ENCODE peak calls at places on chromosomes 1 and 21, in six cellular contexts. C, U, V, I, H and T are unnamed samples.

GRCh38 chr21:43806017-43806710 is 16.8 kb downstream of the RRP1 start:
- DNase-seq in C (no peak), U (no peak), V (no peak), I (no peak), H (no peak), T (no peak)

GRCh38 chr1:24134376-24134775 is 8.6 kb downstream of the IL22RA1 start:
- DNase-seq in C (no peak), U (no peak), V (peak; percentile 3), I (no peak), H (no peak), T (no peak)

GRCh38 chr1:111706921-111707320 is 32.3 kb downstream of the INKA2 start:
- DNase-seq in C (no peak), U (peak; percentile 44), V (no peak), I (no peak), H (no peak), T (no peak)

GRCh38 chr21:26840912-26841311 is 4.3 kb downstream of the ADAMTS1 start:
- DNase-seq in C (peak; percentile 89), U (peak; percentile 76), V (no peak), I (peak; percentile 69), H (peak; percentile 93), T (no peak)

GRCh38 chr1:102174259-102174863 is 177.6 kb upstream of the OLFM3 start:
- DNase-seq in C (no peak), U (no peak), V (no peak), I (no peak), H (peak; percentile 13), T (peak; percentile 5)

GRCh38 chr1:71087060-71087459 is 6.2 kb upstream of the ZRANB2 start:
- DNase-seq in C (no peak), U (no peak), V (no peak), I (no peak), H (no peak), T (no peak)

GRCh38 chr1:48526045-48526714 is 54.2 kb upstream of the SPATA6 start:
- DNase-seq in C (no peak), U (peak; percentile 7), V (no peak), I (no peak), H (no peak), T (no peak)

GRCh38 chr1:10007161-10007560 is 10.1 kb downstream of the RBP7 start:
- DNase-seq in C (no peak), U (no peak), V (no peak), I (no peak), H (no peak), T (no peak)

GRCh38 chr1:113320272-113320671 is 70.0 kb upstream of the MAGI3 start:
- DNase-seq in C (no peak), U (no peak), V (no peak), I (no peak), H (no peak), T (peak; percentile 14)

GRCh38 chr1:205505076-205505729 is 734 bp downstream of the CDK18 start:
- DNase-seq in C (no peak), U (no peak), V (no peak), I (no peak), H (no peak), T (peak; percentile 65)

GRCh38 chr1:78570539-78570938 is 49.7 kb upstream of the IFI44L start:
- DNase-seq in C (no peak), U (no peak), V (no peak), I (no peak), H (no peak), T (no peak)

GRCh38 chr1:152440635-152441471 is 26.8 kb upstream of the CRNN start:
- DNase-seq in C (peak; percentile 68), U (peak; percentile 55), V (peak; percentile 67), I (peak; percentile 38), H (peak; percentile 68), T (peak; percentile 87)

GRCh38 chr21:37139902-37140301 is 66.8 kb downstream of the TTC3 start:
- DNase-seq in C (no peak), U (peak; percentile 89), V (no peak), I (no peak), H (no peak), T (no peak)

GRCh38 chr1:110936567-110936966 is 27.2 kb downstream of the LRIF1 start:
- DNase-seq in C (no peak), U (no peak), V (no peak), I (no peak), H (no peak), T (no peak)

GRCh38 chr1:210335001-210335400 is 6.3 kb downstream of the HHAT start:
- DNase-seq in C (no peak), U (no peak), V (no peak), I (no peak), H (no peak), T (no peak)

GRCh38 chr1:25744636-25745425 is 55.2 kb upstream of the SELENON start:
- DNase-seq in C (no peak), U (no peak), V (peak; percentile 22), I (no peak), H (no peak), T (no peak)
- H3K27ac ChIP-seq in C (peak overlapping the region; percentile 94), U (no peak overlapping the region), V (no peak overlapping the region), I (peak overlapping the region; percentile 91), H (no peak overlapping the region), T (no peak overlapping the region)

DNA sequence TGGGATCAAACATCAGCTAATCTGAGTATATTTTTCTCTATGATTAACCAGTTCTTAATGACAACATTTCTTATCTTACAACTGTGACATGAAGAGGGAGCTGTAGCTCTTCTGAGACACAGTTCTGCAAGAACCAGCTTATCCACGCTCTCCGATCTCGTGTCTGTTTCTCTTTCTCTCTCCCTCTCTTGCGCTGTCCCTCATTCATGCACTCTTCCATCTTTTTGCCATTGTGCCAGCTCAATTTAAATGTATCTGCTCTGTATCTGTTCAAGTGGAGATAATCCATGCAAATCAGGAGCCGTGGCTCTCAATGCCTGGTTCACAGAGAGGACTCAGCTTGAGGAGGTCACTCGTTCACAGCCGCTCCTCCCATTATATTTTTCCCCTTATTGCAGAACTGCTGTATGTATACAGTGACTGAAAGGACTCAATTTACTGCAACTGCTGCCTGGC is 494.7 kb upstream of the ADGRL2 start:
- DNase-seq in C (peak; percentile 30), U (peak; percentile 59), V (no peak), I (no peak), H (peak; percentile 36), T (no peak)
- TF ChIP-seq CTCF in C (peak; percentile 60), U (peak; percentile 56), V (peak; percentile 49), I (peak; percentile 52), H (peak; percentile 55), T (no peak)

GRCh38 chr1:206722751-206723499 is 38.2 kb downstream of the MAPKAPK2 start:
- DNase-seq in C (peak; percentile 40), U (peak; percentile 78), V (no peak), I (no peak), H (no peak), T (no peak)
- H3K27ac ChIP-seq in C (peak overlapping the region; percentile 92), U (peak overlapping the region; percentile 55), V (peak overlapping the region; percentile 91), I (peak overlapping the region; percentile 69), H (no peak overlapping the region), T (peak overlapping the region; percentile 92)

GRCh38 chr1:90564164-90564563 is 152.9 kb downstream of the BARHL2 start:
- DNase-seq in C (no peak), U (no peak), V (no peak), I (no peak), H (no peak), T (no peak)

GRCh38 chr1:90561926-90562325 is 155.2 kb downstream of the BARHL2 start:
- DNase-seq in C (no peak), U (no peak), V (no peak), I (no peak), H (no peak), T (no peak)

GRCh38 chr1:90562892-90563291 is 154.2 kb downstream of the BARHL2 start:
- DNase-seq in C (no peak), U (no peak), V (no peak), I (no peak), H (no peak), T (no peak)

GRCh38 chr1:90558754-90559378 is 158.2 kb downstream of the BARHL2 start:
- DNase-seq in C (no peak), U (no peak), V (no peak), I (no peak), H (no peak), T (no peak)

GRCh38 chr1:90561384-90561783 is 155.7 kb downstream of the BARHL2 start:
- DNase-seq in C (no peak), U (no peak), V (no peak), I (no peak), H (no peak), T (no peak)
- TF ChIP-seq CTCF in C (no peak), U (no peak), V (no peak), I (no peak), H (no peak), T (no peak)

GRCh38 chr1:8185400-8185799 is 132.5 kb upstream of the SLC45A1 start:
- DNase-seq in C (no peak), U (no peak), V (peak; percentile 12), I (no peak), H (no peak), T (no peak)

GRCh38 chr1:8179132-8179793 is 138.7 kb upstream of the SLC45A1 start:
- DNase-seq in C (no peak), U (no peak), V (no peak), I (no peak), H (no peak), T (no peak)

GRCh38 chr1:8182034-8182761 is 135.7 kb upstream of the SLC45A1 start:
- DNase-seq in C (no peak), U (peak; percentile 93), V (no peak), I (no peak), H (peak; percentile 98), T (peak; percentile 85)

GRCh38 chr1:8189931-8190483 is 127.9 kb upstream of the SLC45A1 start:
- DNase-seq in C (no peak), U (peak; percentile 95), V (peak; percentile 72), I (no peak), H (peak; percentile 59), T (no peak)

DNA sequence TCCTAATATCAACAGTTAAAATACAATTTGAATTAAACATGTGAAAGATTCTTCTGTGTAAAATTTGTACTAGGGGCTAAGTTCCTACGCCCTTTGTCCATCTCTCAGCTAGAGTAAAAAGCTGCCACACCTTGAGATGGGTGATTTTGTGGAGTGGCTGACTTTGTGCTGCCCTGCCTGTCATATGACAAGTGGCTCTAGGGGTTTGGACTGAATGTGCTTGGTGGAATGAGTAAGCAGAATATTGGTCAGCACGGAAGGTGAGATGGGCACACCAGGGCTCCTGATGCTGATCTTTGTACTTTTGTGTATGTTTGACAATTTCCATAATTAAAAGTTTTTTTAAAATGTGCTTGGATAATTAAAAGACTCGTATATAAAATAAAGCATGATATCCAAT is 133.6 kb upstream of the SLC45A1 start:
- DNase-seq in C (no peak), U (no peak), V (no peak), I (no peak), H (peak; percentile 44), T (no peak)
- H3K27ac ChIP-seq in C (no peak overlapping the region), U (no peak overlapping the region), V (no peak overlapping the region), I (no peak overlapping the region), H (no peak overlapping the region), T (no peak overlapping the region)